ENCODE peak calls at places on chromosomes 3 and 15, in ten cellular contexts. N is K562, O is breast epithelium, B is esophagus muscularis mucosa, A is stomach, K is GM23338, Y is H1, S is SK-N-SH, T is upper lobe of left lung, D is Panc1. M is an unnamed sample. For H3K4me1, the result is how much of the 10 kb centered on the place peaks cover.

GRCh38 chr3:122092460-122093165 is 37.5 kb downstream of the CD86 start:
- DNase-seq in N (peak), B (no peak), O (no peak), D (no peak), T (no peak), S (no peak), Y (no peak), K (peak), A (no peak), M (peak)

GRCh38 chr3:157120071-157120892 is 39.7 kb downstream of the CCNL1 start:
- DNase-seq in B (no peak), S (no peak), A (peak), Y (no peak), K (peak), N (no peak), O (no peak), T (peak), D (no peak), M (peak)

GRCh38 chr3:52774901-52775864 is 2.2 kb upstream of the ITIH1 start:
- DNase-seq in A (peak), S (peak), Y (no peak), B (peak), O (no peak), K (no peak), N (no peak), D (no peak), T (no peak), M (peak)

GRCh38 chr3:129996073-129996472 is 21.6 kb downstream of the TRH start:
- DNase-seq in T (no peak), K (no peak), D (no peak), A (no peak), O (no peak), B (no peak), Y (no peak), N (no peak), S (no peak), M (no peak)

GRCh38 chr15:87610366-87610765 is 646.2 kb downstream of the NTRK3 start:
- DNase-seq in A (no peak), D (no peak), K (no peak), N (peak), B (no peak), S (no peak), Y (no peak), T (no peak), O (no peak), M (no peak)

GRCh38 chr3:181699171-181699903 is 12.4 kb upstream of the SOX2 start:
- DNase-seq in D (no peak), B (no peak), S (no peak), Y (no peak), N (no peak), A (no peak), T (no peak), O (no peak), K (peak), M (no peak)

GRCh38 chr3:179706233-179706632 is 53.4 kb downstream of the USP13 start:
- DNase-seq in N (no peak), S (no peak), D (no peak), Y (no peak), B (no peak), O (no peak), T (no peak), K (no peak), A (no peak), M (no peak)

GRCh38 chr15:84842781-84843180 is 25.6 kb downstream of the ALPK3 start:
- DNase-seq in N (no peak), T (no peak), D (no peak), A (no peak), O (no peak), K (no peak), B (no peak), Y (no peak), S (no peak), M (no peak)

GRCh38 chr3:188153498-188153948 is 434 bp upstream of the LPP start:
- DNase-seq in D (peak), A (peak), N (no peak), S (peak), K (peak), B (peak), O (no peak), Y (peak), T (peak), M (peak)

GRCh38 chr3:121916189-121916588 is 22.0 kb downstream of the SLC15A2 start:
- DNase-seq in B (no peak), T (no peak), O (no peak), S (no peak), N (no peak), K (no peak), D (no peak), Y (no peak), A (no peak), M (no peak)

GRCh38 chr15:83200589-83200988 is 7.0 kb downstream of the HDGFL3 start:
- DNase-seq in B (no peak), O (no peak), S (no peak), T (no peak), A (no peak), K (no peak), N (no peak), D (no peak), Y (no peak), M (no peak)

GRCh38 chr15:65421360-65422215 is 1.2 kb downstream of the IGDCC4 start:
- DNase-seq in T (peak), N (peak), D (no peak), Y (no peak), A (no peak), B (no peak), S (peak), K (peak), O (no peak), M (peak)

GRCh38 chr15:65418596-65418995 is 4.2 kb downstream of the IGDCC4 start:
- DNase-seq in B (no peak), S (peak), D (no peak), Y (no peak), A (no peak), K (no peak), T (no peak), N (no peak), O (no peak), M (no peak)

GRCh38 chr15:65423150-65423976 is 616 bp upstream of the IGDCC4 start:
- DNase-seq in D (no peak), Y (no peak), B (no peak), K (peak), O (no peak), S (no peak), T (peak), A (no peak), N (peak), M (no peak)

GRCh38 chr15:65423977-65424679 is 1.4 kb upstream of the IGDCC4 start:
- DNase-seq in O (no peak), D (no peak), A (no peak), B (no peak), S (no peak), K (peak), Y (no peak), T (no peak), N (peak), M (no peak)

DNA sequence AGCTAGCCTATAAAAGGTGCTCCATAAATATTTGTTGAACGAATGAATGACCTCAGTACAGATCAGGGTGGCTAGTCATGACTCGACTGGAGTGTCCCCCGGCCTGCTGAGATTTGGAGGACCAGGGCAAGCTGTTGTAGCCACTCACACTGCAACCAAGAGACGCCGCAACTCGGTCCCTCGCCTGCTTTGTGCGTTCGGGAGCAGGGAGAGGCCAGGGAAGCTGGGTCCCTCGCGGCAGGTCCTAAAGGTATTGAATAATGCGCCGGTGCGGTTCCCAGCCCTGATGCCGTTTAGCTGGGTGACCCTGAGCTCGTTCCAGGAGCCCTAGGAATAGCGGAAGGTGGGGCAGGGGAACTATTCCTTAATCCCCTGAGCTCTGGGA is 1.8 kb downstream of the IGDCC4 start:
- DNase-seq in O (no peak), A (no peak), K (no peak), T (no peak), D (no peak), N (no peak), B (no peak), Y (no peak), S (no peak), M (no peak)
- H3K4me1 ChIP-seq in O (under half), A (under half), K (half or more), T (under half), D (under half), N (under half), B (under half), Y (under half), S (under half), M (under half)

GRCh38 chr3:36868614-36869436 is 76.0 kb downstream of the TRANK1 start:
- DNase-seq in O (no peak), Y (peak), S (peak), N (peak), B (no peak), T (no peak), D (peak), A (peak), K (peak), M (peak)

GRCh38 chr3:36867810-36868209 is 77.0 kb downstream of the TRANK1 start:
- DNase-seq in Y (no peak), T (no peak), O (no peak), D (no peak), S (no peak), K (peak), N (no peak), A (no peak), B (no peak), M (no peak)

GRCh38 chr3:36866358-36866757 is 78.5 kb downstream of the TRANK1 start:
- DNase-seq in A (no peak), S (no peak), B (no peak), O (no peak), Y (no peak), N (no peak), D (no peak), T (no peak), K (peak), M (no peak)

GRCh38 chr3:36859494-36859893 is 85.4 kb downstream of the TRANK1 start:
- DNase-seq in T (no peak), B (no peak), S (no peak), N (no peak), A (no peak), K (no peak), O (no peak), Y (no peak), D (no peak), M (no peak)

GRCh38 chr3:36864180-36865053 is 80.4 kb downstream of the TRANK1 start:
- DNase-seq in O (no peak), A (no peak), N (no peak), T (no peak), D (no peak), K (no peak), Y (no peak), S (no peak), B (no peak), M (no peak)
- TF ChIP-seq POLR2AphosphoS5 in O (no peak), A (no peak), N (no peak), T (no peak), D (no peak), K (no peak), Y (no peak), S (no peak), B (no peak), M (no peak)

GRCh38 chr3:194780706-194781105 is 95.0 kb downstream of the FAM43A start:
- DNase-seq in O (no peak), N (no peak), B (no peak), Y (no peak), A (no peak), D (no peak), S (no peak), T (no peak), K (no peak), M (no peak)
- H3K4me1 ChIP-seq in O (under half), N (under half), B (under half), Y (under half), A (under half), D (under half), S (under half), T (under half), K (under half), M (under half)

DNA sequence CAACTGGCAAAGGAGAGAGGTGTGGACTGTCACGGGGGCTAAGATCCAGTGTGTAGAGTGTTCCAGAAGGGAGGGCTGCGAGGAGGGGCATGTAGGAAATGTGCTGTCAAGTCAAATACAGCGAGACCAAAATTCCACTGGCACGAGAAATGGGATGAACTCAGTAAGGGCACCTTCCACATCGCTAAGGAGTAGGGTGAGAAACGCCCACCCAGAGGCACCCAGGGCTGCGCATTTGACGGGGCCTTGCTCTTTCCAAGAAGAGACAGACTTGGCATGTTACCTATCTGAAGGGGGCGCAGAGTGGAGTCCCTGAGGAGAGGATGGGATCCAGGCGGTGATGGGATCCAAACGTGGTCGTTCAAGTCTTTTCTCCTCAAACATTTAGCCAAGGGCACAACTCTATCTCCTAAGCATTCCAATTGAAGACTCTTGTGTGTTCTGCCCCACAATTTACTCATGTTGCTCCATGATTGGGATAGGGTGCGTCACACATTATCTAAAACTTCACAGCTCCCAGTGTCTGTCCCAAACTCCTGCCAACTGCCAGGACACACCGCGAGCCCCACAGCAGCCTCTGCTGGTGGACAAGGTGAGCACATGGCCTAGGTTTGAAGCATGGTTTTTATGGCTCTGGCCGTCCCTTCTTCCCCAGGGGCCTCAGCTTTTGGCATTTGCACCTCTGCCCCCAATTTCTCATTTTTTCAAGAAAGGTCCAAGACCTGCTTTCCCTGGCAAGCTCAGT is 7.6 kb downstream of the SELENOS start:
- DNase-seq in D (no peak), A (no peak), S (no peak), T (no peak), Y (no peak), O (no peak), K (peak), B (no peak), N (peak), M (no peak)
- TF ChIP-seq POLR2AphosphoS5 in D (no peak), A (peak), S (no peak), T (no peak), Y (no peak), O (no peak), K (no peak), B (no peak), N (no peak), M (peak)